ENCODE peak calls at places on chromosome 1, in five cellular contexts. P is stimulated activated CD4-positive, alpha-beta T cell treated with anti-CD3 and anti-CD28 coated beads, Interleukin-1b, Interleukin-23, amount 100 ng/mL, for 24 hours; X is type B pancreatic cell; B is NCI-H345; M is mesenchymal stem cell. I is an unnamed sample.

GRCh38 chr1:184502154-184502553 is 115.3 kb downstream of the C1orf21 start:
- DNase-seq in P (no peak), B (peak; percentile 55), X (no peak), M (no peak), I (no peak)

GRCh38 chr1:199157494-199157893 is 518.7 kb downstream of the PTPRC start:
- DNase-seq in X (no peak), B (no peak), P (no peak), M (peak; percentile 11), I (no peak)

GRCh38 chr1:231695439-231696255 is 69.1 kb downstream of the DISC1 start:
- DNase-seq in X (no peak), M (no peak), B (peak; percentile 41), P (no peak), I (no peak)

GRCh38 chr1:111990878-111991760 is 1.7 kb upstream of the KCND3 start:
- DNase-seq in P (no peak), X (no peak), M (peak; percentile 15), B (peak; percentile 83), I (no peak)

GRCh38 chr1:24707659-24708058 is 37.6 kb upstream of the CLIC4 start:
- DNase-seq in P (no peak), M (peak; percentile 51), X (no peak), B (no peak), I (no peak)

GRCh38 chr1:98322966-98323365 is 338.6 kb upstream of the SNX7 start:
- DNase-seq in X (no peak), M (no peak), P (no peak), B (no peak), I (no peak)

GRCh38 chr1:16072095-16072494 is 1.4 kb downstream of the FAM131C start:
- DNase-seq in M (no peak), X (no peak), B (no peak), P (no peak), I (no peak)

GRCh38 chr1:34013958-34014737 is 150.3 kb downstream of the HMGB4 start:
- DNase-seq in P (no peak), X (peak; percentile 63), B (no peak), M (no peak), I (peak; percentile 75)

GRCh38 chr1:38570576-38570975 is 289.0 kb downstream of the RRAGC start:
- DNase-seq in X (no peak), M (no peak), B (no peak), P (no peak), I (no peak)

I was measured in osteocyte.